ENCODE peak calls at places on chromosomes 2 and 18, in six cellular contexts. E, K, J, D, C and T are unnamed samples.

GRCh38 chr2:237743561-237744269 is 54.9 kb upstream of the RBM44 start:
- DNase-seq in E (no peak), K (no peak), D (peak), J (no peak), C (no peak), T (peak)

GRCh38 chr2:176709541-176709951 is 440.3 kb downstream of the MTX2 start:
- DNase-seq in K (no peak), D (peak), C (peak), J (no peak), E (peak), T (peak)

GRCh38 chr2:237227190-237227988 is 141.7 kb downstream of the COPS8 start:
- DNase-seq in C (peak), D (peak), E (no peak), J (no peak), K (no peak), T (peak)

GRCh38 chr2:96870631-96871255 is 863 bp upstream of the SEMA4C start:
- DNase-seq in C (no peak), K (no peak), D (no peak), J (no peak), E (no peak), T (no peak)

GRCh38 chr2:102368461-102369109 is 13.0 kb downstream of the IL18R1 start:
- DNase-seq in C (no peak), E (no peak), J (no peak), K (no peak), D (no peak), T (no peak)

GRCh38 chr2:197191177-197191947 is 119.2 kb downstream of the ANKRD44 start:
- DNase-seq in J (no peak), K (no peak), E (no peak), D (peak), C (peak), T (peak)

GRCh38 chr2:239463541-239464165 is 62.8 kb upstream of the HDAC4 start:
- DNase-seq in J (peak), K (peak), E (no peak), D (no peak), C (no peak), T (no peak)

GRCh38 chr2:12764075-12764722 is 47.5 kb downstream of the TRIB2 start:
- DNase-seq in J (no peak), C (no peak), D (peak), E (no peak), K (peak), T (peak)

GRCh38 chr18:76679877-76680276 is 142.5 kb upstream of the ZNF236 start:
- DNase-seq in K (no peak), C (no peak), J (no peak), E (no peak), D (no peak), T (peak)

GRCh38 chr2:39703473-39703872 is 37.8 kb downstream of the TMEM178A start:
- DNase-seq in K (no peak), C (no peak), E (no peak), D (no peak), J (no peak), T (no peak)

GRCh38 chr18:35176925-35177324 is 63.9 kb upstream of the ZNF397 start:
- DNase-seq in D (no peak), K (no peak), C (no peak), E (no peak), J (no peak), T (no peak)

GRCh38 chr2:37656512-37657423 is 14.7 kb downstream of the CDC42EP3 start:
- DNase-seq in E (peak), K (no peak), J (no peak), C (no peak), D (no peak), T (no peak)

GRCh38 chr2:27640722-27641245 is 11.9 kb downstream of the GPN1 start:
- DNase-seq in C (no peak), K (no peak), D (no peak), J (no peak), E (no peak), T (no peak)

GRCh38 chr18:45212186-45213039 is 402.9 kb upstream of the SLC14A2 start:
- DNase-seq in D (peak), C (peak), K (peak), E (peak), J (peak), T (peak)

GRCh38 chr18:39519741-39520140 is 1954.1 kb upstream of the CELF4 start:
- DNase-seq in D (no peak), E (no peak), J (no peak), K (no peak), C (no peak), T (no peak)

GRCh38 chr2:197131558-197131855 is 179.1 kb downstream of the ANKRD44 start:
- DNase-seq in E (no peak), C (no peak), D (no peak), J (no peak), K (no peak), T (no peak)

GRCh38 chr18:13185675-13186198 is 32.8 kb upstream of the LDLRAD4 start:
- DNase-seq in E (peak), J (no peak), D (no peak), K (no peak), C (no peak), T (no peak)

GRCh38 chr2:37326285-37326684 is 1.7 kb upstream of the PRKD3 start:
- DNase-seq in J (no peak), C (peak), D (peak), K (no peak), E (peak), T (peak)

GRCh38 chr2:127940641-127941040 is 54.9 kb upstream of the AMMECR1L start:
- DNase-seq in J (no peak), D (no peak), C (no peak), E (no peak), K (no peak), T (no peak)

GRCh38 chr2:44163782-44164181 is 4.9 kb upstream of the PPM1B start:
- DNase-seq in J (no peak), K (no peak), E (no peak), D (no peak), C (no peak), T (no peak)

GRCh38 chr2:121086450-121086849 is 198.6 kb downstream of the TFCP2L1 start:
- DNase-seq in E (no peak), D (no peak), C (no peak), K (no peak), J (no peak), T (no peak)

GRCh38 chr18:67682516-67682915 is 166.0 kb upstream of the DSEL start:
- DNase-seq in C (peak), J (no peak), K (no peak), D (peak), E (no peak), T (no peak)

GRCh38 chr18:23226386-23226785 is 91.1 kb downstream of the CABLES1 start:
- DNase-seq in K (no peak), J (no peak), D (peak), C (peak), E (no peak), T (peak)

GRCh38 chr2:101038455-101039255 is 36.6 kb downstream of the RPL31 start:
- DNase-seq in E (no peak), K (no peak), D (peak), C (peak), J (no peak), T (peak)

GRCh38 chr2:212929116-212929515 is 222.3 kb downstream of the IKZF2 start:
- DNase-seq in C (no peak), D (no peak), E (no peak), K (no peak), J (no peak), T (no peak)

GRCh38 chr2:145593991-145594702 is 1074.2 kb upstream of the ZEB2 start:
- DNase-seq in J (no peak), C (peak), K (no peak), D (peak), E (no peak), T (peak)

GRCh38 chr2:232350804-232351685 is 27.5 kb upstream of the ALPP start:
- DNase-seq in C (no peak), K (no peak), E (no peak), D (no peak), J (peak), T (no peak)

GRCh38 chr2:236607471-236608307 is 38.1 kb downstream of the ACKR3 start:
- DNase-seq in K (no peak), D (peak), E (no peak), C (peak), J (no peak), T (peak)

GRCh38 chr2:74959106-74959751 is 786 bp downstream of the POLE4 start:
- DNase-seq in D (no peak), C (no peak), J (no peak), E (no peak), K (no peak), T (no peak)

GRCh38 chr18:70931942-70932814 is 643.3 kb downstream of the SOCS6 start:
- DNase-seq in J (no peak), D (peak), E (no peak), C (peak), K (no peak), T (peak)

GRCh38 chr18:78525364-78526111 is 454.1 kb upstream of the SALL3 start:
- DNase-seq in K (no peak), J (no peak), E (no peak), C (peak), D (no peak), T (peak)

GRCh38 chr2:211751853-211752252 is 786.7 kb downstream of the ERBB4 start:
- DNase-seq in E (no peak), D (no peak), C (no peak), J (no peak), K (no peak), T (no peak)

GRCh38 chr2:38554973-38555595 is 47.6 kb downstream of the HNRNPLL start:
- DNase-seq in J (no peak), C (peak), E (no peak), K (no peak), D (peak), T (peak)

GRCh38 chr2:105935048-105935447 is 190.3 kb downstream of the NCK2 start:
- DNase-seq in J (no peak), D (no peak), K (no peak), E (no peak), C (no peak), T (no peak)

GRCh38 chr2:65790676-65790935 is 358.2 kb upstream of the SPRED2 start:
- DNase-seq in J (no peak), C (no peak), E (no peak), K (no peak), D (no peak), T (no peak)

GRCh38 chr2:96025107-96025492 is 9.6 kb downstream of the GPAT2 start:
- DNase-seq in J (no peak), C (no peak), K (no peak), E (no peak), D (peak), T (no peak)

GRCh38 chr2:119548516-119549120 is 4.4 kb downstream of the CFAP221 start:
- DNase-seq in J (no peak), C (no peak), D (no peak), E (no peak), K (no peak), T (no peak)

GRCh38 chr2:82993631-82994030 is 1465.4 kb downstream of the SUCLG1 start:
- DNase-seq in C (peak), J (no peak), E (no peak), K (no peak), D (peak), T (peak)

GRCh38 chr2:186459009-186459408 is 27.1 kb upstream of the ZC3H15 start:
- DNase-seq in J (no peak), E (no peak), C (peak), K (no peak), D (peak), T (peak)
- TF ChIP-seq CTCF in J (no peak), E (peak), C (peak), K (peak), D (peak), T (peak)

DNA sequence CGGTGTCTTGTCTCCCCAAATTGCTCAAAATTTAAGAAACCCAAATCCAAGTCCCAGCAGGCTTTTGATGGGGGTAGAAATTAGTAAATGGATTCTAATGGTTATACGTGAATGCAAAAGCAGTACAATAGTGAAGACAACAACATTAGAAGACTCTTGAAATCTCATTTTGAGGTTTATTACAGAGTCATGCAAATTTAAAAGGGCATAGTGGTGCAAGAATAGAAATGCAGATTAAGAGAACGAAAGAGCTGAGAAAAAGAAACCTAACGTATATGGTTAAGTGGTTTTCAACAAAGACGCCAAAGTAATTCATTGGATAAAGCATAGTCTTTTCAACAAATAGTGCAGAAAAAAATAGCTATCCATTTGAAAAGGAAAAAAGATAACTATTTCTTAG is 33.2 kb upstream of the CXXC1 start:
- DNase-seq in E (no peak), C (no peak), D (no peak), K (no peak), J (no peak), T (no peak)
- H3K4me3 ChIP-seq in E (no peak), C (no peak), D (no peak), K (no peak), J (no peak), T (no peak)

DNA sequence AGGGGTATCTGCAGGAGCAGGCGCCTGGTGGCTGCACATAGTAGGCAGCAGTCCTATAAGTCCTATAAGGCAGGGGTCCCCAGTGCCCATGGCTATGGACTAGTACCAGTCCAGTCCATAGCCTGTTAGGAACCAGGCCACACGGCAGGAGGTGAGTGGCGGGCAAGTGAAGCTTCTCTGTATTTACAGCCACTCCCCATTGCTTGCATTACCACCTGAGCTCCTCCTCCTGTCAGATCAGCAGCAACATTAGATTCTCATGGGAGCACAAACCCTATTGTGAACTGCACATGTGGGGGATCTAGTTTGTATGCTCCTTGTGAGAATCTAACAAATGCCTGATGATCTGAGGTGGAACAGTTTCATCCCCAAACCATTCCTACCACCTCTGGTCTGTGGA is 33.1 kb downstream of the STK25 start:
- DNase-seq in C (no peak), D (no peak), E (no peak), K (no peak), J (no peak), T (no peak)
- TF ChIP-seq CTCF in C (no peak), D (no peak), E (no peak), K (no peak), J (no peak), T (no peak)

GRCh38 chr2:192162392-192163042 is 32.2 kb downstream of the TMEFF2 start:
- DNase-seq in D (peak), K (peak), J (peak), C (peak), E (peak), T (peak)

GRCh38 chr2:192159764-192160163 is 35.0 kb downstream of the TMEFF2 start:
- DNase-seq in E (no peak), D (no peak), C (no peak), K (no peak), J (no peak), T (no peak)

GRCh38 chr2:192157776-192158175 is 37.0 kb downstream of the TMEFF2 start:
- DNase-seq in K (no peak), J (no peak), E (no peak), D (no peak), C (no peak), T (no peak)

GRCh38 chr2:192159215-192159614 is 35.5 kb downstream of the TMEFF2 start:
- DNase-seq in E (no peak), K (no peak), J (no peak), D (no peak), C (no peak), T (no peak)

GRCh38 chr2:192161670-192162290 is 33.0 kb downstream of the TMEFF2 start:
- DNase-seq in J (no peak), K (no peak), C (no peak), E (no peak), D (no peak), T (no peak)
- H3K4me3 ChIP-seq in J (no peak), K (no peak), C (no peak), E (no peak), D (no peak), T (no peak)

DNA sequence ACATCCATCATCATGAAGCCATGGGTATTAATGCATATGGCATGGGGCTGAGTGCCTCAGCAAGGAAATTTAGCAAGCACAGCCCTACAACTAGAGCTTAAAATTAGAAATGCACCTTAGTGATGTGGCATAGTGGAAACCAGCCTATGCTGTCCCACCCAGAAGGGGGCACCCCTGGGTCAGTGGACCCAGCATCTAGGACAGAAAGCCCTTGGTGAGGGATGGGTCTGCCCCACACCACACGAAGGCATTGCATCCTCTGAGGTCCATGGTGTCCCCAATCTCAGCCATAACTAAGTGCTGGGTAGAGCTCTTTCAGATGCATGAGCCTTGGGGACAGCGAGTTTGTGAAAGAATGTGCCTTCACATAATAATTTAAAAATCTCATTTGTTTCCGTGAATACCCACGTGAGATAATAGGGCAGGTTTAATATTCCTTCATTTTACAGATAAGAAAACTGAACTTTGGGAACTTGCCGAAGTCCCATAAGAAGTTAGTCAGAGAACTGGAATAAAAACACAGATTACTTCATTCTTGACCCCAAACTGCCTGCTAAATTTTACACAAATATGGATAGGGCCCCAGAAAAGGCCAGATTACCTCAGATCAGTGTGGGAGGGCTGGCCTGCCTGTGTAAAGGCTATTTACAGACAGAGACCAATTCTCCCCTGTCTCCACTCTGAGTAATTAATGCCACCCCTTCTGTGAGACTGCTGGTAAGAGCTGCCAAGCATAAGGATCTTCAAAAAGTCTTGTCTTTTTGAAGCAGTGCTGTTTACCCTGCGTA is 139.0 kb downstream of the MGAT5 start:
- DNase-seq in C (peak), J (no peak), K (no peak), D (peak), E (no peak), T (peak)
- TF ChIP-seq CTCF in C (peak), J (no peak), K (no peak), D (no peak), E (no peak), T (peak)

GRCh38 chr18:74803769-74804168 is 206.1 kb downstream of the ZNF407 start:
- DNase-seq in D (no peak), J (no peak), C (peak), E (no peak), K (no peak), T (no peak)

GRCh38 chr18:74806700-74807416 is 209.2 kb downstream of the ZNF407 start:
- DNase-seq in D (peak), K (no peak), E (no peak), J (no peak), C (peak), T (peak)

GRCh38 chr18:74804677-74805076 is 207.0 kb downstream of the ZNF407 start:
- DNase-seq in C (no peak), K (no peak), E (no peak), J (no peak), D (no peak), T (no peak)

GRCh38 chr18:74803117-74803516 is 205.4 kb downstream of the ZNF407 start:
- DNase-seq in K (no peak), C (no peak), D (no peak), E (no peak), J (no peak), T (no peak)

GRCh38 chr18:74806073-74806472 is 208.4 kb downstream of the ZNF407 start:
- DNase-seq in E (no peak), D (no peak), C (no peak), J (no peak), K (no peak), T (no peak)
- H3K4me3 ChIP-seq in E (no peak), D (no peak), C (no peak), J (no peak), K (no peak), T (no peak)

DNA sequence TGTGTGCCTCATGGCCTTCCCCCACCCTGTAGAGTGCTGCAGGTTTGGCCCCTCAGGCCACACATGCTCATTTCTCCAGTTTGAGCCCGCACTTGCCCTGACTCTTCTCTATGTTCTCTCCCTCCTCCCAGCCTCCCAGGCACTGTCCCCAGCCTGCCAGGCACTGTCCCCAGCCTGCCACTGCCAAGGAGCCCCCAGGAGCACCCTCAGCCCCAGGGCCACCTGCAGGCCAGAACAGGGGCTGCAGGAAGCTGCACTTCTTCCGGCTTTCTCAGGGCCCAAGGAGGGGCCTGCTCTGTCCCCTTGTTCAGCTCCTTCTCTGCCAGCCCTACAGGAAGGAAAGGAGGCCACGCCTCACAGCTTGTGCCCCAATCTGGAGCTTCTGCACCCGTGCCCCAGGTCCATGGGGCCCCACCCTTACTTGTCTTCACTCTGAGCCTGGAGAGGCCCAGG is 31.6 kb downstream of the CYP26B1 start:
- DNase-seq in J (no peak), E (no peak), K (no peak), D (no peak), C (no peak), T (peak)
- TF ChIP-seq CTCF in J (no peak), E (no peak), K (no peak), D (peak), C (peak), T (peak)